ENCODE peak calls at places on chromosomes 13 and 19, in ten cellular contexts. Y is K562; S is psoas muscle; H is endodermal cell; W is tibial nerve; P is A673; K is mammary epithelial cell; D is CD4-positive, alpha-beta T cell; X is PC-3; I is fibroblast of lung. N is an unnamed sample.

GRCh38 chr19:41422456-41422855 is 4.7 kb downstream of the B3GNT8 start:
- DNase-seq in Y (no peak), S (no peak), H (no peak), W (no peak), P (no peak), K (no peak), D (no peak), X (no peak), I (no peak), N (no peak)

GRCh38 chr19:853014-853553 is 981 bp downstream of the ELANE start:
- DNase-seq in Y (no peak), S (no peak), H (no peak), W (no peak), P (no peak), K (no peak), D (no peak), X (no peak), I (no peak), N (no peak)

GRCh38 chr19:45121827-45122345 is 28.9 kb downstream of the PPP1R37 start:
- DNase-seq in Y (no peak), S (no peak), H (no peak), W (no peak), P (no peak), K (no peak), D (no peak), X (no peak), I (no peak), N (no peak)

GRCh38 chr19:34259367-34259865 is 5.1 kb downstream of the GARRE1 start:
- DNase-seq in Y (no peak), S (no peak), H (no peak), W (no peak), P (no peak), K (no peak), D (no peak), X (no peak), I (no peak), N (no peak)

GRCh38 chr13:86020350-86021002 is 221.3 kb upstream of the SLITRK6 start:
- DNase-seq in Y (no peak), S (no peak), H (no peak), W (no peak), P (peak), K (peak), D (no peak), X (peak), I (peak), N (no peak)

GRCh38 chr19:35388277-35389054 is 17.6 kb downstream of the GPR42 start:
- DNase-seq in Y (no peak), S (no peak), H (no peak), W (no peak), P (no peak), K (no peak), D (no peak), X (no peak), I (no peak), N (no peak)

GRCh38 chr13:29593605-29594297 is 1.7 kb downstream of the SLC7A1 start:
- DNase-seq in Y (no peak), S (no peak), H (no peak), W (no peak), P (no peak), K (no peak), D (no peak), X (no peak), I (no peak), N (no peak)

GRCh38 chr19:11496391-11497163 is 9.1 kb downstream of the ZNF653 start:
- DNase-seq in Y (peak), S (peak), H (peak), W (peak), P (peak), K (peak), D (peak), X (peak), I (peak), N (peak)

GRCh38 chr13:29587645-29588044 is 7.8 kb downstream of the SLC7A1 start:
- DNase-seq in Y (no peak), S (no peak), H (no peak), W (no peak), P (no peak), K (peak), D (no peak), X (no peak), I (no peak), N (no peak)

GRCh38 chr13:112587359-112587766 is 590 bp downstream of the TUBGCP3 start:
- DNase-seq in Y (peak), S (peak), H (peak), W (peak), P (peak), K (peak), D (peak), X (peak), I (peak), N (peak)

GRCh38 chr13:39341238-39341637 is 261.8 kb downstream of the LHFPL6 start:
- DNase-seq in Y (no peak), S (no peak), H (no peak), W (no peak), P (peak), K (no peak), D (no peak), X (no peak), I (no peak), N (no peak)

GRCh38 chr13:51557875-51558604 is 26.2 kb upstream of the WDFY2 start:
- DNase-seq in Y (no peak), S (no peak), H (no peak), W (no peak), P (peak), K (peak), D (no peak), X (peak), I (peak), N (no peak)

GRCh38 chr19:41901707-41902360 is 18.9 kb downstream of the ARHGEF1 start:
- DNase-seq in Y (no peak), S (no peak), H (no peak), W (no peak), P (no peak), K (no peak), D (no peak), X (no peak), I (no peak), N (no peak)

GRCh38 chr13:94646904-94647303 is 45.2 kb downstream of the GPR180 start:
- DNase-seq in Y (no peak), S (no peak), H (no peak), W (no peak), P (no peak), K (no peak), D (no peak), X (no peak), I (no peak), N (no peak)

GRCh38 chr13:93409816-93410215 is 183.2 kb downstream of the GPC6 start:
- DNase-seq in Y (no peak), S (no peak), H (no peak), W (no peak), P (no peak), K (no peak), D (no peak), X (no peak), I (no peak), N (no peak)

GRCh38 chr19:18117364-18117691 is 19.8 kb downstream of the MAST3 start:
- DNase-seq in Y (no peak), S (no peak), H (no peak), W (no peak), P (no peak), K (no peak), D (no peak), X (no peak), I (no peak), N (no peak)

GRCh38 chr13:42574435-42575311 is 721 bp downstream of the TNFSF11 start:
- DNase-seq in Y (no peak), S (no peak), H (peak), W (no peak), P (no peak), K (no peak), D (peak), X (no peak), I (no peak), N (peak)

GRCh38 chr13:72728290-72728605 is 525 bp downstream of the BORA start:
- DNase-seq in Y (no peak), S (no peak), H (no peak), W (no peak), P (no peak), K (no peak), D (no peak), X (no peak), I (no peak), N (no peak)

GRCh38 chr19:459724-460511 is 915 bp downstream of the SHC2 start:
- DNase-seq in Y (peak), S (peak), H (peak), W (peak), P (peak), K (no peak), D (peak), X (peak), I (peak), N (peak)

GRCh38 chr13:97228850-97229521 is 6.9 kb downstream of the MBNL2 start:
- DNase-seq in Y (no peak), S (no peak), H (no peak), W (no peak), P (no peak), K (no peak), D (no peak), X (no peak), I (no peak), N (no peak)

GRCh38 chr13:97224544-97225324 is 2.6 kb downstream of the MBNL2 start:
- DNase-seq in Y (peak), S (no peak), H (no peak), W (peak), P (no peak), K (peak), D (no peak), X (peak), I (peak), N (peak)

GRCh38 chr13:97225533-97225932 is 3.4 kb downstream of the MBNL2 start:
- DNase-seq in Y (no peak), S (no peak), H (no peak), W (no peak), P (no peak), K (peak), D (no peak), X (no peak), I (no peak), N (no peak)

GRCh38 chr13:97226013-97226412 is 3.9 kb downstream of the MBNL2 start:
- DNase-seq in Y (no peak), S (no peak), H (peak), W (no peak), P (no peak), K (peak), D (no peak), X (no peak), I (no peak), N (no peak)

GRCh38 chr13:97226788-97227627 is 4.9 kb downstream of the MBNL2 start:
- DNase-seq in Y (peak), S (no peak), H (peak), W (no peak), P (peak), K (no peak), D (peak), X (no peak), I (no peak), N (peak)
- H3K27ac ChIP-seq in Y (peak), S (peak), H (no peak), W (peak), P (no peak), K (peak), D (peak), X (no peak), I (no peak), N (peak)

GRCh38 chr13:40494513-40494912 is 171.9 kb downstream of the FOXO1 start:
- DNase-seq in Y (no peak), S (no peak), H (no peak), W (no peak), P (no peak), K (no peak), D (no peak), X (no peak), I (peak), N (no peak)
- TF ChIP-seq CTCF in Y (no peak), S (no peak), H (no peak), W (no peak), P (no peak), K (no peak), D (no peak), X (no peak), I (no peak), N (no peak)

GRCh38 chr19:31271569-31271911 is 77.7 kb downstream of the TSHZ3 start:
- DNase-seq in Y (no peak), S (no peak), H (no peak), W (no peak), P (peak), K (no peak), D (no peak), X (no peak), I (no peak), N (no peak)

GRCh38 chr19:31272707-31273106 is 76.5 kb downstream of the TSHZ3 start:
- DNase-seq in Y (no peak), S (no peak), H (no peak), W (no peak), P (no peak), K (no peak), D (no peak), X (no peak), I (no peak), N (no peak)

GRCh38 chr19:31276831-31277230 is 72.4 kb downstream of the TSHZ3 start:
- DNase-seq in Y (no peak), S (no peak), H (no peak), W (no peak), P (no peak), K (no peak), D (no peak), X (no peak), I (no peak), N (no peak)

GRCh38 chr19:31274964-31275319 is 74.3 kb downstream of the TSHZ3 start:
- DNase-seq in Y (no peak), S (no peak), H (no peak), W (no peak), P (no peak), K (no peak), D (no peak), X (no peak), I (no peak), N (no peak)

GRCh38 chr19:31274266-31274963 is 74.8 kb downstream of the TSHZ3 start:
- DNase-seq in Y (no peak), S (no peak), H (no peak), W (no peak), P (no peak), K (no peak), D (no peak), X (no peak), I (no peak), N (no peak)
- H3K27ac ChIP-seq in Y (no peak), S (no peak), H (no peak), W (no peak), P (no peak), K (no peak), D (no peak), X (no peak), I (no peak), N (no peak)

GRCh38 chr13:30702006-30702405 is 33.3 kb upstream of the ALOX5AP start:
- DNase-seq in Y (no peak), S (no peak), H (peak), W (no peak), P (no peak), K (no peak), D (no peak), X (no peak), I (no peak), N (no peak)
- TF ChIP-seq CTCF in Y (no peak), S (no peak), H (peak), W (no peak), P (no peak), K (no peak), D (no peak), X (peak), I (no peak), N (no peak)